ENCODE peak calls at places on chromosome 4, in five cellular contexts. X is neuronal stem cell, V is H9, C is H1, Q is mesenchymal stem cell. P is an unnamed sample.

GRCh38 chr4:103664676-103665075 is 55.1 kb downstream of the TACR3 start:
- DNase-seq in X (no peak), V (no peak), C (no peak), Q (no peak), P (no peak)

GRCh38 chr4:87031946-87032345 is 97.1 kb downstream of the AFF1 start:
- DNase-seq in X (no peak), V (no peak), C (no peak), Q (no peak), P (no peak)

GRCh38 chr4:93771640-93772411 is 56.7 kb upstream of the ATOH1 start:
- DNase-seq in V (no peak), Q (no peak), X (no peak), C (no peak), P (no peak)

GRCh38 chr4:132792305-132792704 is 356.8 kb upstream of the PCDH10 start:
- DNase-seq in C (no peak), V (no peak), X (no peak), Q (no peak), P (no peak)

GRCh38 chr4:4488405-4489404 is 53.1 kb downstream of the STX18 start:
- DNase-seq in X (peak), V (peak), Q (peak), C (peak), P (peak)

GRCh38 chr4:13524504-13525243 is 19.6 kb downstream of the NKX3-2 start:
- DNase-seq in V (no peak), Q (peak), X (no peak), C (no peak), P (no peak)

GRCh38 chr4:146975535-146975934 is 29.9 kb upstream of the TTC29 start:
- DNase-seq in C (no peak), X (no peak), Q (peak), V (no peak), P (peak)

GRCh38 chr4:6320663-6321062 is 51.0 kb downstream of the WFS1 start:
- DNase-seq in C (no peak), Q (no peak), V (no peak), X (no peak), P (no peak)

GRCh38 chr4:40212674-40213504 is 16.1 kb downstream of the RHOH start:
- DNase-seq in V (no peak), Q (peak), X (no peak), C (no peak), P (no peak)

DNA sequence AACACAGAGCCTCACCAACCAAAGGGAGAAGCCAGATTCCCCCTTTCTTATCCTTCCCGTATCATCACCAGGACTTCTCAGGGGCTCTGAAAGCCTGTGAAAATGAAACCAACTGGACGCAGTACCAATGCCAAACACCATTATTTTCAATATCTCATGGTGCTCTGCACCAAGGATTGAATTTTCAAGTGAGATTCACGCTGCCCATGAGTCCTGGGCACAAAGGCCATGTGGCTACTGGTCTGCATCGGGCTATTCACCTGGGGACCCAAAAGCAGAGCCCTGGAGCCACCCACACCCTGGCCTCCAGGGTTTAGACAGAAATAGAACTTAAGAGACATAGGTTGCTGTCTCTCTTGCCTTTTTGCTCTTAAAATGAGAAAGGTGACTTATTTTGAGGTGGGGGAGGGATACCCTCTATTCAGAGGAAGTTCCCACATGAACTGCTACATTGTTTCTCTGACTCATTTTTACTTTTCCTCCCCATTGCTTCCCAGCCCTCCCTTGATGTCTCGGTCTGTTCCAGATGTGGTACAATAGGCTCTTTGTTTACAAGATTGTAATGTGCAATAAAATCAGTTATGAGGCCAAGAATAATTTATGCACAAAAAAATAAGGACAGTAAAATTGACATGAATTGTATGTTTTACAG is 55.4 kb downstream of the MAML3 start:
- DNase-seq in Q (peak), X (no peak), C (no peak), V (no peak), P (no peak)
- H2AFZ ChIP-seq in Q (no peak), X (no peak), C (no peak), V (no peak), P (no peak)

GRCh38 chr4:151760713-151761661 is at the start of gene GATB:
- DNase-seq in V (peak), X (peak), C (peak), Q (peak), P (peak)
- H4K91ac ChIP-seq in V (no peak), X (no peak), C (peak), Q (peak), P (peak)

DNA sequence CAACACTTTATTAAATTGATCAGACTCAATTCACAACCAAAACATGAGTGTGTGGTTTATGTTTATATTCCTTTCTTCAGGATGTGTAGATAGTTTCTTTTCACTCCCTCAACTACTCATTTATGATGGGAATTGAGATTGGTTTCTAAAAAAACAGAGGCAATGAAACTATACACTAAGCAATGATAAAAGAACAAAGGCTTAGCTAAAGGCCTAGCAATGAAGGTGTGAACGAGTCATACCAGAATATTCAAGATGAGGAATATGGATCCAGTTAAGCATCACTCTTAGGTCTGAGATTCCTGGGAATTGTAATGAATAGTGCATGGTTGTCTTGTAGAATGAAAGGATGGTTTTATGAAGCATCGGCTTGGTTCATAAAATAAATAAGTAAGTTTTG is 17.5 kb upstream of the RASL11B start:
- DNase-seq in C (no peak), X (no peak), Q (no peak), V (no peak), P (no peak)
- H2AFZ ChIP-seq in C (no peak), X (no peak), Q (no peak), V (no peak), P (no peak)

DNA sequence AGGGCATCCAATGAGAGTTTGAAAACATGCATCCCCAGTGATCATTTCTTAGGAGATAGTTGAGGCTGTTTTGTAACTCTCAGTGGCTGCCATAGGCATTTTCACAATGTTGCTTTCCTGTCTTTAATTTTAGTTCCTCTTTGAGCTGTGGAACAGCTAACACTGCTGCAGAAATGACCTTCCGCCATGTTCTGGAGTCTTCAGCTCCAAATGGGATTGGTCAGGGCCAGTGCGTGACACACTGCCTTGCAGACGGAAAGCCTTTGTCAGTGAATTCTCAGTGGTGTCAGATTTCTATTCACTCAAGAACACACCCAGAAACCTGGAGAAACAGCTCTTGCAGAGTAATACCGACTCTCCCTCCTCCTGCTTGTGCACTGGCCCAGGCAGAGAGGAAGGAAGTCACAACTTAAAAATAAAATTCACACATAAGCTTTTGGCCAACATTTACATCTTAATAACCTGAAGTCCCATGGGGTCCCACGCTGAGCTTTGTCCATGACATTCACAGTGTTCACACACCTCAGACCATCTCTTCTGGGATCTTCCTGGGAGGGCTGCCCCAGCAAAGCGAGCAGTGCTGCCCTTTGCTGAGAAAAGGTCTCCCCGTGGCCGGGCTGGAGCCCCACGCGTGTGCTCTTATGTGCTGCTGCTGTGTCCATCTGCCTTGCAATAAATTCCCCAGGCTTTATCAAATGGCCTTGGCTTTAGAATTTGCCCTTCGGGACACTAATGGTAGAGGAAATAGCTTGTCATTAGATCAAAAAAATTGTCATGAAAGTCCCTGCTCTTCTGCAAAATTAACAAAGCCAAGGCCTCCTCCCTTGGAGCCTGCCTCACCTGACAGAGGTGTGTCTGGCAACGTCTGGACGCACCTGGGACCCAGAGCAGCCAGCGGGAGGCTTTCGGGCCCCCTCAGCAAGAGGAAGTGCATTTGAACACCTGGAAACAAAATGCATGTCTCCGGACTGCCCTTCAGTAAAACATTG is 126.8 kb downstream of the IRF2 start:
- DNase-seq in V (peak), C (no peak), Q (peak), X (peak), P (peak)
- H4K91ac ChIP-seq in V (peak), C (peak), Q (peak), X (peak), P (peak)

GRCh38 chr4:112861378-112862317 is 187.8 kb upstream of the ANK2 start:
- DNase-seq in X (no peak), Q (peak), C (no peak), V (no peak), P (no peak)
- H2AFZ ChIP-seq in X (peak), Q (no peak), C (no peak), V (no peak), P (no peak)

GRCh38 chr4:185211035-185211434 is 1.6 kb downstream of the SNX25 start:
- DNase-seq in C (no peak), X (no peak), V (no peak), Q (peak), P (no peak)

GRCh38 chr4:185212566-185212965 is 3.2 kb downstream of the SNX25 start:
- DNase-seq in X (no peak), Q (no peak), C (no peak), V (no peak), P (no peak)

GRCh38 chr4:185211641-185212040 is 2.2 kb downstream of the SNX25 start:
- DNase-seq in C (no peak), V (no peak), X (no peak), Q (no peak), P (no peak)

GRCh38 chr4:185210102-185210981 is 944 bp downstream of the SNX25 start:
- DNase-seq in V (peak), X (peak), Q (peak), C (no peak), P (peak)

DNA sequence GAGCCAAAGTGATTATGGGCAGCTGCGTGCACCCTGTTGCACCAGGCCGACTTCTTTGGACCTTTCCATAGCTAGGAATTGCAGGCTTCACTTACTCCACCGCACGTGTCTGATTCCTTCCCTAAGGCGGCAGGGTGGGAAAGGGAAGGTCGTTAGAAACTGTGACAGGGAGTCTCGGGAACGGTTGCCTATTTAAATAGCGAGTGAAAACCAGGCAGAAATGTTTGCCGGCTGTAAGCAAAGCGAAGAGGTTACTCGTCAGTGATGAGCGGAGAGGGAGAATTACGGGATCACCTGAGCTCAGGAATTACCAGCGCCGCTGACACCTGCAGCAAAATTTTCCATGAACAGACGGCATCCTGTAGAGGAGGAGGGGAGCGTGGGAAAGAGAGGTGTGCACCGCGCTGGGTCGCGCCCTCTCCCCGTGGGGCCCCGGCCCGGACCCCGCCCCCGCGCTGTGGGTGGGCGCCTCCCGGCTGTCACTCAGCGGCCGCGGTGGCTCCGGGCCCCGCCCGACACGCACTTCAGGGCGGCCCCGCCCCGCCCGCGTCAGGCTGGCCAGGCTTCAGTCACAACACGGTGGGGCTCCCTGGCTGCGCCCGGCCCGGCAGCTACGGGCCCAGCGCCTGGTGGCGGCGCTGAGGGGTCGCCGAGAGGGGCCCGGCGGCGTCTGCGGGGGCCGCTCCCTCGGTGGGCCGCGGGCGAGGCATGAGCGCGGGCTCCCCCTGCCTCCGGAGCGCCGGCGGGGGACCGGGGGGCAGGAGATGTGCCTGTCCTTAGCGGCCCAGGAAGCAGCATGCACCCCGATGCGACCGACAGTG is at the start of gene SNX25:
- DNase-seq in Q (peak), V (peak), X (peak), C (no peak), P (peak)
- H4K91ac ChIP-seq in Q (peak), V (no peak), X (no peak), C (peak), P (peak)

GRCh38 chr4:183335369-183335940 is 13.2 kb upstream of the CLDN24 start:
- DNase-seq in V (no peak), X (no peak), C (no peak), Q (peak), P (peak)
- H2AFZ ChIP-seq in V (no peak), X (peak), C (no peak), Q (no peak), P (no peak)